ENCODE peak calls at places on chromosomes 2 and 18, in six cellular contexts. One of them, this sample, is unnamed.

GRCh38 chr18:6561029-6561861 is 146.5 kb upstream of the L3MBTL4 start:
- DNase-seq in tibial artery: no peak
- DNase-seq in NCI-H345: peak; percentile 49
- DNase-seq in germinal center: no peak
- DNase-seq in activated T-cell treated with anti-CD3 and anti-CD28 coated beads for 1 hour: no peak
- DNase-seq in GF-D8: peak; percentile 98
- DNase-seq in this sample: peak; percentile 86

GRCh38 chr2:46134531-46135229 is 162.5 kb upstream of the EPAS1 start:
- DNase-seq in tibial artery: peak; percentile 70
- DNase-seq in NCI-H345: peak; percentile 65
- DNase-seq in germinal center: no peak
- DNase-seq in activated T-cell treated with anti-CD3 and anti-CD28 coated beads for 1 hour: no peak
- DNase-seq in GF-D8: no peak
- DNase-seq in this sample: no peak

GRCh38 chr18:36109737-36110136 is 19.4 kb downstream of the SLC39A6 start:
- DNase-seq in tibial artery: no peak
- DNase-seq in NCI-H345: no peak
- DNase-seq in germinal center: no peak
- DNase-seq in activated T-cell treated with anti-CD3 and anti-CD28 coated beads for 1 hour: no peak
- DNase-seq in GF-D8: no peak
- DNase-seq in this sample: no peak

GRCh38 chr2:43897492-43897891 is 58.7 kb downstream of the ABCG8 start:
- DNase-seq in tibial artery: no peak
- DNase-seq in NCI-H345: peak; percentile 29
- DNase-seq in germinal center: no peak
- DNase-seq in activated T-cell treated with anti-CD3 and anti-CD28 coated beads for 1 hour: no peak
- DNase-seq in GF-D8: no peak
- DNase-seq in this sample: peak; percentile 6

GRCh38 chr2:134410831-134411231 is 157.0 kb downstream of the MGAT5 start:
- DNase-seq in tibial artery: no peak
- DNase-seq in NCI-H345: no peak
- DNase-seq in germinal center: no peak
- DNase-seq in activated T-cell treated with anti-CD3 and anti-CD28 coated beads for 1 hour: no peak
- DNase-seq in GF-D8: no peak
- DNase-seq in this sample: no peak

GRCh38 chr2:217932661-217933325 is 70.0 kb downstream of the TNS1 start:
- DNase-seq in tibial artery: no peak
- DNase-seq in NCI-H345: peak; percentile 10
- DNase-seq in germinal center: no peak
- DNase-seq in activated T-cell treated with anti-CD3 and anti-CD28 coated beads for 1 hour: no peak
- DNase-seq in GF-D8: no peak
- DNase-seq in this sample: peak; percentile 11

GRCh38 chr2:109512076-109512475 is 101.7 kb downstream of the SEPTIN10 start:
- DNase-seq in tibial artery: no peak
- DNase-seq in NCI-H345: no peak
- DNase-seq in germinal center: no peak
- DNase-seq in activated T-cell treated with anti-CD3 and anti-CD28 coated beads for 1 hour: no peak
- DNase-seq in GF-D8: no peak
- DNase-seq in this sample: no peak

GRCh38 chr2:179898873-179899272 is 37.5 kb upstream of the ZNF385B start:
- DNase-seq in tibial artery: no peak
- DNase-seq in NCI-H345: peak; percentile 8
- DNase-seq in germinal center: peak; percentile 23
- DNase-seq in activated T-cell treated with anti-CD3 and anti-CD28 coated beads for 1 hour: no peak
- DNase-seq in GF-D8: no peak
- DNase-seq in this sample: peak; percentile 14

GRCh38 chr2:212088353-212088752 is 450.2 kb downstream of the ERBB4 start:
- DNase-seq in tibial artery: no peak
- DNase-seq in NCI-H345: no peak
- DNase-seq in germinal center: no peak
- DNase-seq in activated T-cell treated with anti-CD3 and anti-CD28 coated beads for 1 hour: no peak
- DNase-seq in GF-D8: no peak
- DNase-seq in this sample: no peak

GRCh38 chr2:158893057-158893456 is 75.4 kb upstream of the TANC1 start:
- DNase-seq in tibial artery: no peak
- DNase-seq in NCI-H345: no peak
- DNase-seq in germinal center: no peak
- DNase-seq in activated T-cell treated with anti-CD3 and anti-CD28 coated beads for 1 hour: no peak
- DNase-seq in GF-D8: no peak
- DNase-seq in this sample: no peak